ENCODE peak calls at places on chromosome 6, in ten cellular contexts. U is keratinocyte; K is stimulated activated CD4-positive, alpha-beta T cell treated with anti-CD3 and anti-CD28 coated beads, Interleukin-15, amount 100 ng/mL, for 1 hour; F is AG08395; R is lower lobe of right lung; I is amniotic epithelial cell; X is cardiac muscle cell; J is AG04450; Z is NCI-H748 treated with DMSO at 0.1 percent for 48 hours; Y is progenitor cell of endocrine pancreas. N is an unnamed sample.

GRCh38 chr6:91462236-91462635 is 875.4 kb upstream of the MAP3K7 start:
- DNase-seq in U (no peak), K (no peak), F (no peak), R (no peak), I (peak; percentile 54), X (no peak), J (peak; percentile 33), Z (no peak), Y (no peak), N (no peak)

GRCh38 chr6:157385482-157385881 is 4.5 kb downstream of the ZDHHC14 start:
- DNase-seq in U (no peak), K (no peak), F (no peak), R (no peak), I (no peak), X (no peak), J (no peak), Z (no peak), Y (no peak), N (no peak)

GRCh38 chr6:110513001-110513400 is 36.6 kb upstream of the SLC22A16 start:
- DNase-seq in U (no peak), K (no peak), F (no peak), R (no peak), I (peak; percentile 60), X (no peak), J (no peak), Z (peak; percentile 29), Y (no peak), N (no peak)

GRCh38 chr6:105900120-105900937 is 185.8 kb upstream of the PRDM1 start:
- DNase-seq in U (no peak), K (no peak), F (peak; percentile 77), R (no peak), I (peak; percentile 2), X (no peak), J (peak; percentile 68), Z (no peak), Y (no peak), N (no peak)

GRCh38 chr6:52662031-52662430 is 8.9 kb upstream of the TMEM14A start:
- DNase-seq in U (no peak), K (no peak), F (no peak), R (no peak), I (no peak), X (no peak), J (no peak), Z (no peak), Y (no peak), N (no peak)

GRCh38 chr6:143621159-143621873 is 56.4 kb upstream of the PHACTR2 start:
- DNase-seq in U (no peak), K (no peak), F (no peak), R (no peak), I (no peak), X (no peak), J (no peak), Z (no peak), Y (no peak), N (no peak)

GRCh38 chr6:158361961-158362634 is 49.8 kb downstream of the TULP4 start:
- DNase-seq in U (no peak), K (no peak), F (peak; percentile 36), R (no peak), I (peak; percentile 13), X (no peak), J (no peak), Z (no peak), Y (no peak), N (no peak)

GRCh38 chr6:149208071-149208670 is 109.3 kb upstream of the TAB2 start:
- DNase-seq in U (no peak), K (no peak), F (no peak), R (no peak), I (no peak), X (no peak), J (no peak), Z (no peak), Y (no peak), N (no peak)

GRCh38 chr6:41734666-41735426 is 562 bp downstream of the TFEB start:
- DNase-seq in U (no peak), K (peak; percentile 49), F (peak; percentile 83), R (peak; percentile 86), I (peak; percentile 81), X (peak; percentile 89), J (peak; percentile 33), Z (peak; percentile 47), Y (no peak), N (peak; percentile 68)

GRCh38 chr6:139881728-139882211 is 507.3 kb upstream of the CITED2 start:
- DNase-seq in U (no peak), K (no peak), F (no peak), R (no peak), I (peak; percentile 38), X (peak; percentile 47), J (no peak), Z (peak; percentile 41), Y (no peak), N (peak; percentile 50)

GRCh38 chr6:79586548-79586947 is 44.6 kb upstream of the SH3BGRL2 start:
- DNase-seq in U (no peak), K (no peak), F (peak; percentile 49), R (no peak), I (peak; percentile 73), X (peak; percentile 20), J (no peak), Z (no peak), Y (no peak), N (peak; percentile 40)

GRCh38 chr6:25665455-25665854 is 13.4 kb downstream of the SCGN start:
- DNase-seq in U (no peak), K (no peak), F (no peak), R (no peak), I (no peak), X (no peak), J (no peak), Z (no peak), Y (no peak), N (no peak)

GRCh38 chr6:125957845-125958244 is 1.3 kb downstream of the HINT3 start:
- DNase-seq in U (no peak), K (no peak), F (peak; percentile 33), R (no peak), I (peak; percentile 82), X (no peak), J (no peak), Z (no peak), Y (no peak), N (no peak)

GRCh38 chr6:31308050-31308844 is 36.4 kb upstream of the HLA-C start:
- DNase-seq in U (no peak), K (peak; percentile 51), F (peak; percentile 6), R (peak; percentile 93), I (no peak), X (no peak), J (no peak), Z (no peak), Y (peak; percentile 10), N (no peak)

GRCh38 chr6:132764370-132764769 is 6.7 kb upstream of the VNN2 start:
- DNase-seq in U (peak; percentile 32), K (no peak), F (peak; percentile 86), R (no peak), I (peak; percentile 98), X (peak; percentile 13), J (peak; percentile 36), Z (no peak), Y (no peak), N (no peak)

GRCh38 chr6:20377623-20378265 is 23.9 kb upstream of the E2F3 start:
- DNase-seq in U (no peak), K (no peak), F (peak; percentile 69), R (no peak), I (peak; percentile 95), X (no peak), J (peak; percentile 53), Z (no peak), Y (no peak), N (no peak)

GRCh38 chr6:152671146-152671545 is 26.6 kb upstream of the MYCT1 start:
- DNase-seq in U (no peak), K (no peak), F (no peak), R (no peak), I (no peak), X (no peak), J (no peak), Z (no peak), Y (no peak), N (no peak)